ENCODE peak calls at places on chromosome 19, in nine cellular contexts. O is sigmoid colon, E is HepG2, G is ovary, V is H1, J is IMR-90, F is K562, Y is tibial nerve, I is thyroid gland. A is an unnamed sample.

GRCh38 chr19:58562126-58563033 is 4.0 kb upstream of the UBE2M start:
- DNase-seq in Y (no peak), J (peak), E (no peak), O (peak), I (peak), F (no peak), V (no peak), G (peak), A (no peak)

GRCh38 chr19:38993271-38993670 is 17.7 kb upstream of the FBXO17 start:
- DNase-seq in Y (no peak), V (no peak), E (no peak), J (peak), O (no peak), G (no peak), F (no peak), I (no peak), A (no peak)

GRCh38 chr19:55206664-55207500 is 2.4 kb downstream of the PTPRH start:
- DNase-seq in F (peak), I (peak), E (peak), O (peak), V (peak), Y (peak), J (peak), G (peak), A (peak)

GRCh38 chr19:16315825-16316505 is 8.7 kb upstream of the KLF2 start:
- DNase-seq in J (peak), G (peak), O (peak), V (no peak), I (no peak), E (no peak), Y (peak), F (peak), A (peak)

GRCh38 chr19:47247308-47247990 is 8.9 kb upstream of the CCDC9 start:
- DNase-seq in I (peak), J (peak), Y (peak), G (peak), O (peak), E (peak), F (peak), V (peak), A (peak)

GRCh38 chr19:3005345-3005744 is 23.7 kb downstream of the TLE2 start:
- DNase-seq in F (no peak), J (no peak), E (no peak), Y (no peak), O (no peak), V (no peak), I (no peak), G (no peak), A (no peak)

GRCh38 chr19:38559428-38560401 is 58.0 kb downstream of the MAP4K1 start:
- DNase-seq in I (peak), F (no peak), V (no peak), E (no peak), Y (no peak), J (no peak), O (no peak), G (no peak), A (no peak)

GRCh38 chr19:34218818-34219164 is 35.6 kb upstream of the GARRE1 start:
- DNase-seq in J (no peak), Y (no peak), F (no peak), G (no peak), I (no peak), O (no peak), E (no peak), V (no peak), A (no peak)

GRCh38 chr19:31261651-31262331 is 87.4 kb downstream of the TSHZ3 start:
- DNase-seq in I (no peak), F (no peak), E (no peak), G (no peak), Y (no peak), O (no peak), V (no peak), J (peak), A (no peak)

GRCh38 chr19:10141479-10141878 is 21.8 kb upstream of the EIF3G start:
- DNase-seq in I (no peak), V (no peak), Y (no peak), O (no peak), G (no peak), E (no peak), J (no peak), F (no peak), A (no peak)

GRCh38 chr19:10141973-10142372 is 22.3 kb upstream of the EIF3G start:
- DNase-seq in V (no peak), I (no peak), J (no peak), G (no peak), O (no peak), F (no peak), Y (no peak), E (no peak), A (no peak)

GRCh38 chr19:10145031-10145430 is 25.3 kb upstream of the EIF3G start:
- DNase-seq in V (no peak), Y (no peak), O (no peak), F (no peak), G (no peak), E (no peak), I (no peak), J (no peak), A (no peak)

GRCh38 chr19:10143700-10144099 is 24.0 kb upstream of the EIF3G start:
- DNase-seq in O (no peak), F (no peak), V (no peak), I (no peak), G (no peak), E (no peak), Y (no peak), J (no peak), A (no peak)

GRCh38 chr19:10142701-10143375 is 23.1 kb upstream of the EIF3G start:
- DNase-seq in I (no peak), J (no peak), F (no peak), G (no peak), O (no peak), V (no peak), E (no peak), Y (no peak), A (no peak)
- TF ChIP-seq POLR2A in I (no peak), J (no peak), F (no peak), G (no peak), O (no peak), V (no peak), E (no peak), Y (no peak), A (no peak)

GRCh38 chr19:1942934-1943555 is 2.1 kb downstream of the CSNK1G2 start:
- DNase-seq in V (no peak), O (no peak), G (peak), Y (no peak), E (no peak), J (no peak), I (no peak), F (no peak), A (no peak)
- H3K27ac ChIP-seq in V (no peak), O (peak), G (no peak), Y (no peak), E (peak), J (peak), I (no peak), F (peak), A (no peak)

GRCh38 chr19:48458016-48458415 is 2.6 kb downstream of the KCNJ14 start:
- DNase-seq in F (no peak), Y (no peak), G (no peak), I (no peak), V (no peak), J (no peak), E (no peak), O (no peak), A (no peak)

GRCh38 chr19:48465215-48465614 is 4.0 kb upstream of the CYTH2 start:
- DNase-seq in Y (no peak), F (no peak), I (no peak), E (no peak), V (no peak), O (no peak), J (no peak), G (no peak), A (no peak)

GRCh38 chr19:48456864-48457263 is 1.5 kb downstream of the KCNJ14 start:
- DNase-seq in V (no peak), Y (no peak), I (no peak), G (no peak), F (no peak), O (no peak), J (no peak), E (no peak), A (no peak)

GRCh38 chr19:48461982-48462655 is 6.7 kb downstream of the KCNJ14 start:
- DNase-seq in F (peak), O (no peak), G (no peak), E (no peak), V (peak), J (no peak), I (no peak), Y (no peak), A (peak)

GRCh38 chr19:48461651-48461981 is 6.2 kb downstream of the KCNJ14 start:
- DNase-seq in O (no peak), J (no peak), V (no peak), E (no peak), I (no peak), G (no peak), Y (no peak), F (no peak), A (no peak)
- TF ChIP-seq POLR2A in O (no peak), J (no peak), V (no peak), E (no peak), I (no peak), G (no peak), Y (no peak), F (no peak), A (no peak)

DNA sequence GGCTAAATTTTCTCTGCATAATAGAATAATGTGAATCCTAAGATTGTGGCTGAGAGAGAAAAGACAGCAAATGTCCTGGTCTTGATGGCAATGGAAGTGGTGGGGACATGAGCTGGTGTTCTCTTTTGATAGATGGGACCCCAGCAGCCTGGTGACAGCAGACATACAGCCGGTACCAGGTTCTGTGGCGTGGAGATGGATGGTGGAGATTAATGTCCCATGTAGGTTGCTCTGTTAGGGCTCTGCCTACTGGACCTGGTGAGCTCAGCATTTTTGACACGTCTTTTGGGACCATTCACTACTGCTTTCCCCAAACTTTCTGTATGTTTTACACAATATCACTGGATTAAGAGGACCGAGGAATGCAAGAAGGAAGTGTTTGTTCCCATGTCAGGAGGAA is 8.2 kb upstream of the SIGLEC14 start:
- DNase-seq in E (no peak), V (no peak), J (no peak), G (no peak), F (peak), I (no peak), Y (no peak), O (no peak), A (no peak)
- H3K27ac ChIP-seq in E (no peak), V (no peak), J (no peak), G (no peak), F (no peak), I (no peak), Y (no peak), O (no peak), A (no peak)

GRCh38 chr19:19550972-19551861 is 13.2 kb downstream of the CILP2 start:
- DNase-seq in O (no peak), E (no peak), G (no peak), I (no peak), J (no peak), F (no peak), Y (no peak), V (no peak), A (no peak)
- TF ChIP-seq POLR2A in O (no peak), E (no peak), G (no peak), I (no peak), J (no peak), F (no peak), Y (no peak), V (no peak), A (no peak)

GRCh38 chr19:383040-383439 is 25.9 kb downstream of the C2CD4C start:
- DNase-seq in I (no peak), G (no peak), Y (no peak), J (no peak), O (no peak), F (no peak), V (no peak), E (no peak), A (no peak)

GRCh38 chr19:387777-388176 is 21.2 kb downstream of the C2CD4C start:
- DNase-seq in J (no peak), G (no peak), F (no peak), V (no peak), O (no peak), I (no peak), E (no peak), Y (no peak), A (no peak)

GRCh38 chr19:379796-380195 is 29.2 kb downstream of the C2CD4C start:
- DNase-seq in J (no peak), F (no peak), V (no peak), G (no peak), E (no peak), O (no peak), I (no peak), Y (no peak), A (no peak)

GRCh38 chr19:384801-385169 is 24.2 kb downstream of the C2CD4C start:
- DNase-seq in J (no peak), I (peak), V (no peak), E (no peak), G (no peak), Y (no peak), O (no peak), F (no peak), A (no peak)

GRCh38 chr19:383922-384800 is 24.8 kb downstream of the C2CD4C start:
- DNase-seq in J (no peak), O (peak), Y (no peak), I (no peak), G (no peak), E (peak), V (peak), F (peak), A (no peak)
- H3K27ac ChIP-seq in J (no peak), O (no peak), Y (no peak), I (no peak), G (no peak), E (no peak), V (no peak), F (no peak), A (no peak)